ENCODE peak calls at places on chromosomes 2 and 18, in six cellular contexts. Y is fibroblast of lung, E is AG04450, J is aorta, H is PC-9, Q is breast epithelium. S is an unnamed sample.

GRCh38 chr18:69326094-69326493 is 74.6 kb upstream of the DOK6 start:
- DNase-seq in Y (no peak), E (no peak), J (no peak), H (no peak), Q (no peak), S (no peak)

GRCh38 chr2:239876241-239876947 is 148.7 kb downstream of the NDUFA10 start:
- DNase-seq in Y (no peak), E (no peak), J (no peak), H (no peak), Q (no peak), S (no peak)

GRCh38 chr2:213315168-213315876 is 31.1 kb downstream of the SPAG16 start:
- DNase-seq in Y (peak), E (no peak), J (no peak), H (no peak), Q (no peak), S (no peak)

GRCh38 chr2:8278709-8279354 is 403.0 kb upstream of the ID2 start:
- DNase-seq in Y (no peak), E (no peak), J (no peak), H (no peak), Q (no peak), S (no peak)

GRCh38 chr2:240989451-240990265 is 8.8 kb upstream of the SNED1 start:
- DNase-seq in Y (peak), E (no peak), J (peak), H (peak), Q (no peak), S (no peak)

GRCh38 chr2:73987109-73987947 is 2.6 kb downstream of the TET3 start:
- DNase-seq in Y (peak), E (no peak), J (peak), H (no peak), Q (no peak), S (no peak)

GRCh38 chr2:124666976-124667375 is 641.9 kb downstream of the CNTNAP5 start:
- DNase-seq in Y (no peak), E (no peak), J (no peak), H (no peak), Q (no peak), S (no peak)

GRCh38 chr2:46164581-46165301 is 132.5 kb upstream of the EPAS1 start:
- DNase-seq in Y (peak), E (peak), J (peak), H (peak), Q (peak), S (no peak)

GRCh38 chr2:223765221-223765775 is 72.1 kb downstream of the AP1S3 start:
- DNase-seq in Y (no peak), E (no peak), J (no peak), H (no peak), Q (no peak), S (no peak)

GRCh38 chr2:237550057-237550415 is 16.3 kb upstream of the PRLH start:
- DNase-seq in Y (no peak), E (no peak), J (no peak), H (no peak), Q (no peak), S (no peak)

GRCh38 chr18:25503567-25504081 is 151.7 kb upstream of the ZNF521 start:
- DNase-seq in Y (peak), E (peak), J (peak), H (no peak), Q (peak), S (peak)

GRCh38 chr2:217513256-217513655 is 489.5 kb downstream of the TNS1 start:
- DNase-seq in Y (peak), E (no peak), J (no peak), H (no peak), Q (no peak), S (no peak)

GRCh38 chr18:2881490-2882195 is 34.8 kb downstream of the EMILIN2 start:
- DNase-seq in Y (peak), E (peak), J (peak), H (no peak), Q (peak), S (no peak)

GRCh38 chr2:157056200-157056676 is 201.3 kb upstream of the GALNT5 start:
- DNase-seq in Y (peak), E (peak), J (no peak), H (no peak), Q (no peak), S (no peak)

GRCh38 chr2:32882911-32883810 is 63.6 kb upstream of the LTBP1 start:
- DNase-seq in Y (peak), E (peak), J (no peak), H (no peak), Q (no peak), S (no peak)

GRCh38 chr18:35038881-35039491 is 2.2 kb upstream of the MAPRE2 start:
- DNase-seq in Y (no peak), E (no peak), J (no peak), H (no peak), Q (no peak), S (no peak)
- H3K27ac ChIP-seq in Y (no peak), E (no peak), J (no peak), H (peak), Q (no peak), S (no peak)

GRCh38 chr18:10482363-10482984 is 28.0 kb downstream of the APCDD1 start:
- DNase-seq in Y (no peak), E (no peak), J (no peak), H (no peak), Q (no peak), S (no peak)
- H3K27ac ChIP-seq in Y (no peak), E (no peak), J (no peak), H (no peak), Q (no peak), S (peak)

GRCh38 chr2:23523651-23524260 is 138.8 kb downstream of the KLHL29 start:
- DNase-seq in Y (peak), E (no peak), J (peak), H (no peak), Q (peak), S (no peak)
- H3K27ac ChIP-seq in Y (no peak), E (peak), J (peak), H (no peak), Q (peak), S (no peak)

GRCh38 chr2:37771600-37772088 is 100.2 kb upstream of the CDC42EP3 start:
- DNase-seq in Y (peak), E (no peak), J (no peak), H (no peak), Q (no peak), S (no peak)
- H3K27ac ChIP-seq in Y (no peak), E (peak), J (no peak), H (no peak), Q (no peak), S (no peak)

GRCh38 chr18:79524181-79525078 is 128.7 kb downstream of the NFATC1 start:
- DNase-seq in Y (no peak), E (no peak), J (peak), H (no peak), Q (no peak), S (no peak)

GRCh38 chr18:79522451-79523220 is 126.9 kb downstream of the NFATC1 start:
- DNase-seq in Y (no peak), E (no peak), J (peak), H (no peak), Q (peak), S (no peak)

GRCh38 chr18:79523221-79523737 is 127.5 kb downstream of the NFATC1 start:
- DNase-seq in Y (no peak), E (no peak), J (no peak), H (no peak), Q (no peak), S (no peak)

GRCh38 chr18:79521806-79522205 is 126.1 kb downstream of the NFATC1 start:
- DNase-seq in Y (no peak), E (no peak), J (peak), H (no peak), Q (peak), S (no peak)

DNA sequence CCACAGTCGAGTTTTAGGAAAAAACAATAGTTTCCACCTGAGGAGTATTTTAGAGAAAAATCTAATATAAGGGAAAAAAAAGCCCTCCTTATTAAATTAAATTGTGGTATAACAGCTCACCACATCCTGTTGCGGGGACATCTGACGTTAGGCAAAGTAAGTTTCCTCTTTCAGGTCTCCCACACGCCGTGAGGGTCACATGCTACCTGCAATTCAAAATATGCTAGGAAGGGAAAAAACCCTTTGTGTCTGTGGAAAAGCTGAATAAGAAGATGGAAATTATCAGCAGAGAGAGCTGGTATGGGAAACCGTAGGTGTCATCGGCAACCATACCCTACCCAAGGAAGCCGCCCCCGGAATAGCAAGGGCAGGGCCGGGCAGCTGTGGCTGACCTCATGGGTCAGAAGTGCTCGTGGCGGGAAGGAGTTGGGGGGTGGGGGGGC is 128.0 kb downstream of the NFATC1 start:
- DNase-seq in Y (no peak), E (no peak), J (peak), H (no peak), Q (no peak), S (no peak)
- H3K27ac ChIP-seq in Y (no peak), E (no peak), J (no peak), H (no peak), Q (no peak), S (no peak)